ENCODE peak calls at places on chromosomes 11 and 22, in seven cellular contexts. I is lower lobe of right lung, N is cardiac septum, D is dorsolateral prefrontal cortex, F is AG04450, T is HCEC 1CT, U is heart right ventricle. W is an unnamed sample.

GRCh38 chr11:35334385-35335090 is 84.8 kb downstream of the SLC1A2 start:
- DNase-seq in D (no peak), U (no peak), I (no peak), N (no peak), T (no peak), F (no peak), W (peak; percentile 62)

GRCh38 chr22:44024288-44024908 is at the start of gene PARVB:
- DNase-seq in D (peak; percentile 32), F (no peak), N (no peak), U (peak; percentile 59), I (peak; percentile 51), T (no peak), W (peak; percentile 24)

GRCh38 chr22:21457023-21457787 is 10.0 kb upstream of the TMEM191C start:
- DNase-seq in N (no peak), U (no peak), F (peak; percentile 11), T (peak; percentile 24), D (no peak), I (peak; percentile 47), W (no peak)

GRCh38 chr11:59615132-59615636 is 390 bp downstream of the OSBP start:
- DNase-seq in T (no peak), U (peak; percentile 43), I (peak; percentile 83), F (no peak), D (peak; percentile 53), N (peak; percentile 76), W (no peak)

GRCh38 chr11:36469063-36469462 is 41.0 kb downstream of the TRAF6 start:
- DNase-seq in T (no peak), I (no peak), U (no peak), F (no peak), N (no peak), D (no peak), W (no peak)

GRCh38 chr22:20422965-20423635 is 14.5 kb downstream of the SCARF2 start:
- DNase-seq in T (no peak), F (no peak), D (no peak), U (peak; percentile 86), N (peak; percentile 91), I (peak; percentile 48), W (no peak)

GRCh38 chr11:62575837-62576236 is 2.1 kb upstream of the EEF1G start:
- DNase-seq in I (no peak), T (no peak), F (no peak), D (no peak), N (no peak), U (no peak), W (no peak)

GRCh38 chr22:26324150-26324549 is 104.9 kb upstream of the ASPHD2 start:
- DNase-seq in D (no peak), I (no peak), U (no peak), T (no peak), N (no peak), F (no peak), W (no peak)

GRCh38 chr11:113774174-113774503 is 647 bp upstream of the ZW10 start:
- DNase-seq in F (no peak), U (no peak), I (no peak), N (no peak), T (no peak), D (no peak), W (no peak)

GRCh38 chr22:34903416-34903815 is 162.5 kb upstream of the ISX start:
- DNase-seq in I (no peak), N (no peak), U (no peak), F (no peak), T (no peak), D (no peak), W (no peak)

GRCh38 chr22:19811811-19812771 is 42.6 kb downstream of the GNB1L start:
- DNase-seq in N (peak; percentile 64), F (no peak), U (peak; percentile 32), I (peak; percentile 41), T (no peak), D (no peak), W (no peak)

GRCh38 chr11:124582565-124582964 is 12.8 kb downstream of the OR8A1 start:
- DNase-seq in I (no peak), U (no peak), T (no peak), F (no peak), D (no peak), N (no peak), W (no peak)

GRCh38 chr11:26842458-26842841 is 120.6 kb upstream of the SLC5A12 start:
- DNase-seq in F (no peak), I (no peak), T (peak; percentile 77), D (no peak), U (no peak), N (no peak), W (no peak)

GRCh38 chr22:24408630-24409029 is 18.8 kb upstream of the ADORA2A start:
- DNase-seq in D (no peak), U (no peak), F (no peak), I (no peak), N (no peak), T (no peak), W (no peak)

GRCh38 chr11:29305456-29306232 is 711.2 kb downstream of the KCNA4 start:
- DNase-seq in T (no peak), I (no peak), N (no peak), F (no peak), D (no peak), U (no peak), W (no peak)

GRCh38 chr11:1198766-1199688 is 23.8 kb upstream of the MUC5B start:
- DNase-seq in I (peak; percentile 47), N (peak; percentile 73), D (no peak), U (no peak), F (no peak), T (no peak), W (no peak)

GRCh38 chr22:18983120-18983651 is 47.1 kb upstream of the PRODH start:
- DNase-seq in F (no peak), U (no peak), D (no peak), T (no peak), N (peak; percentile 35), I (peak; percentile 39), W (no peak)

GRCh38 chr22:45334528-45334927 is 24.8 kb downstream of the FAM118A start:
- DNase-seq in D (peak; percentile 87), I (no peak), T (no peak), N (no peak), F (no peak), U (no peak), W (no peak)

GRCh38 chr22:31340765-31341247 is 5.3 kb downstream of the PATZ1 start:
- DNase-seq in D (no peak), F (no peak), N (no peak), U (no peak), I (no peak), T (no peak), W (no peak)

GRCh38 chr22:44248926-44249325 is 63.8 kb downstream of the SHISAL1 start:
- DNase-seq in T (no peak), I (no peak), N (no peak), D (no peak), F (no peak), U (no peak), W (no peak)

GRCh38 chr11:124753207-124753606 is 1.2 kb upstream of the VSIG2 start:
- DNase-seq in D (no peak), F (no peak), N (no peak), T (no peak), I (no peak), U (no peak), W (no peak)

GRCh38 chr11:78310500-78310909 is 107.1 kb downstream of the GAB2 start:
- DNase-seq in T (peak; percentile 45), I (no peak), N (peak; percentile 87), D (no peak), U (peak; percentile 73), F (no peak), W (peak; percentile 31)

GRCh38 chr11:57491371-57492061 is 24.0 kb downstream of the SLC43A1 start:
- DNase-seq in U (peak; percentile 62), F (no peak), D (no peak), T (peak; percentile 31), N (no peak), I (no peak), W (no peak)

GRCh38 chr22:17501679-17502285 is 61.5 kb upstream of the SLC25A18 start:
- DNase-seq in D (peak; percentile 40), N (no peak), F (peak; percentile 27), I (no peak), U (no peak), T (peak; percentile 41), W (peak; percentile 43)

GRCh38 chr11:117419136-117419914 is 91.7 kb downstream of the CEP164 start:
- DNase-seq in F (no peak), N (peak; percentile 63), T (peak; percentile 55), U (no peak), D (no peak), I (no peak), W (no peak)

GRCh38 chr11:126359431-126360048 is 4.1 kb downstream of the ST3GAL4 start:
- DNase-seq in N (peak; percentile 82), I (no peak), T (peak; percentile 30), U (peak; percentile 81), F (no peak), D (peak; percentile 66), W (no peak)

GRCh38 chr22:20211997-20212753 is 55.9 kb downstream of the RTN4R start:
- DNase-seq in I (peak; percentile 74), N (peak; percentile 85), U (peak; percentile 77), F (no peak), D (no peak), T (peak; percentile 20), W (no peak)

GRCh38 chr11:114438303-114438702 is 964 bp upstream of the REXO2 start:
- DNase-seq in U (no peak), F (no peak), I (no peak), T (no peak), D (no peak), N (no peak), W (no peak)

GRCh38 chr22:48475661-48476345 is 1351.9 kb downstream of the BRD1 start:
- DNase-seq in N (peak; percentile 26), I (peak; percentile 31), T (no peak), D (no peak), U (no peak), F (no peak), W (no peak)

GRCh38 chr11:70111269-70112016 is 33.3 kb downstream of the ANO1 start:
- DNase-seq in F (peak; percentile 27), I (no peak), N (no peak), T (peak; percentile 30), D (no peak), U (peak; percentile 80), W (no peak)

GRCh38 chr22:24059121-24059520 is 48.0 kb downstream of the CABIN1 start:
- DNase-seq in N (peak; percentile 41), T (peak; percentile 95), D (no peak), I (no peak), F (peak; percentile 83), U (no peak), W (no peak)

GRCh38 chr22:30763815-30764686 is 69.4 kb downstream of the OSBP2 start:
- DNase-seq in F (peak; percentile 56), U (no peak), I (no peak), T (peak; percentile 67), N (no peak), D (peak; percentile 82), W (peak; percentile 29)

GRCh38 chr11:3218483-3219280 is at the start of gene MRGPRG:
- DNase-seq in U (peak; percentile 5), I (no peak), F (no peak), N (peak; percentile 41), T (no peak), D (no peak), W (no peak)

GRCh38 chr11:85805387-85805786 is 5.6 kb downstream of the SYTL2 start:
- DNase-seq in I (no peak), U (no peak), D (no peak), N (no peak), F (no peak), T (no peak), W (no peak)

GRCh38 chr22:27996529-27996925 is 77.5 kb upstream of the PITPNB start:
- DNase-seq in F (no peak), I (peak; percentile 8), T (no peak), N (peak; percentile 7), U (no peak), D (no peak), W (no peak)

GRCh38 chr11:829116-829945 is 1.6 kb downstream of the CRACR2B start:
- DNase-seq in U (peak; percentile 65), N (peak; percentile 83), I (no peak), T (no peak), D (no peak), F (no peak), W (no peak)

GRCh38 chr11:93498099-93499040 is 44.8 kb downstream of the SMCO4 start:
- DNase-seq in N (no peak), D (no peak), U (no peak), F (no peak), I (no peak), T (peak; percentile 51), W (no peak)

GRCh38 chr11:79229047-79229446 is 211.8 kb downstream of the TENM4 start:
- DNase-seq in T (no peak), D (no peak), U (no peak), I (no peak), F (no peak), N (no peak), W (no peak)

W was measured in germinal center.